ENCODE peak calls at places on chromosomes 5 and 9, in ten cellular contexts. H, F, B, E, J, Y, U, Q, O and R are unnamed samples.

GRCh38 chr9:91347370-91347769 is 14.3 kb downstream of the AUH start:
- DNase-seq in H (no peak), F (no peak), B (no peak), E (no peak), J (no peak), Y (no peak), U (no peak), Q (no peak), O (no peak), R (no peak)

GRCh38 chr9:68446836-68447235 is 90.4 kb downstream of the PGM5 start:
- DNase-seq in H (no peak), F (peak; percentile 39), B (peak; percentile 95), E (no peak), J (no peak), Y (no peak), U (no peak), Q (no peak), O (no peak), R (no peak)

GRCh38 chr5:117262607-117263131 is 688.0 kb upstream of the SEMA6A start:
- DNase-seq in H (no peak), F (no peak), B (no peak), E (no peak), J (no peak), Y (no peak), U (no peak), Q (no peak), O (no peak), R (no peak)

GRCh38 chr9:90698874-90699440 is 56.3 kb upstream of the DIRAS2 start:
- DNase-seq in H (no peak), F (no peak), B (no peak), E (no peak), J (no peak), Y (no peak), U (no peak), Q (no peak), O (no peak), R (no peak)

GRCh38 chr9:98339987-98340564 is 84.6 kb upstream of the TBC1D2 start:
- DNase-seq in H (no peak), F (no peak), B (no peak), E (no peak), J (no peak), Y (no peak), U (no peak), Q (no peak), O (no peak), R (no peak)

GRCh38 chr5:5330723-5331530 is 91.5 kb upstream of the ICE1 start:
- DNase-seq in H (no peak), F (no peak), B (no peak), E (no peak), J (no peak), Y (no peak), U (no peak), Q (no peak), O (no peak), R (no peak)

GRCh38 chr9:135339378-135339973 is 140.1 kb upstream of the PPP1R26 start:
- DNase-seq in H (no peak), F (no peak), B (peak; percentile 61), E (peak; percentile 63), J (no peak), Y (peak; percentile 33), U (peak; percentile 15), Q (no peak), O (no peak), R (no peak)

GRCh38 chr5:43305948-43306563 is 7.2 kb downstream of the HMGCS1 start:
- DNase-seq in H (peak; percentile 79), F (no peak), B (no peak), E (no peak), J (peak; percentile 30), Y (no peak), U (no peak), Q (peak; percentile 71), O (no peak), R (no peak)

GRCh38 chr9:112705773-112706427 is 12.0 kb downstream of the INIP start:
- DNase-seq in H (peak; percentile 78), F (no peak), B (no peak), E (no peak), J (no peak), Y (no peak), U (peak; percentile 36), Q (peak; percentile 27), O (peak; percentile 36), R (no peak)

GRCh38 chr9:129505270-129505881 is 115.5 kb downstream of the C9orf50 start:
- DNase-seq in H (no peak), F (no peak), B (no peak), E (peak; percentile 59), J (no peak), Y (no peak), U (no peak), Q (no peak), O (no peak), R (no peak)
- TF ChIP-seq POLR2AphosphoS5 in H (no peak), F (no peak), B (no peak), E (peak; percentile 11), J (no peak), Y (no peak), U (no peak), Q (no peak), O (no peak), R (peak; percentile 22)

DNA sequence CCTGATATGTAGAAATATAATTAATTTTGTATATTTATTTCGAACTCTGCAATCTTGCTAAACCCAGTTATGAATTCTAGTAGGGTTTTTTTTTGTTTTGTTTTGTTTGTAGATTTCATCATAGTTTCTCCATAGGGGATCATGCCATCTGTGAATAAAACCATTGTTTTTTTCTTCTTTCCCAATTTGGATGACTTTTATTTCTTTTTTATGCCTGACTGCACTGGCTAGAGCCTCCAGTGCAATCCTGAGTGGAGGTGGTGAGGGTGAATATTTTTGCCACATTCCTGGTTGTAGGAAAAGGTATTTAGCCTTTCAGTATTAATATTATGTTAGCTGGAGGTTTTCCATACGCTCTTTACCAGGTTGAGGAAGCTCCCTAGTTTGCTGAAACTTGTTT is 70.0 kb upstream of the GFPT2 start:
- DNase-seq in H (no peak), F (no peak), B (no peak), E (no peak), J (no peak), Y (no peak), U (no peak), Q (no peak), O (no peak), R (no peak)
- H3K4me1 ChIP-seq in H (no peaks in the 10 kb centered on the region), F (no peaks in the 10 kb centered on the region), B (no peaks in the 10 kb centered on the region), E (no peaks in the 10 kb centered on the region), J (no peaks in the 10 kb centered on the region), Y (no peaks in the 10 kb centered on the region), U (no peaks in the 10 kb centered on the region), Q (no peaks in the 10 kb centered on the region), O (no peaks in the 10 kb centered on the region), R (no peaks in the 10 kb centered on the region)

DNA sequence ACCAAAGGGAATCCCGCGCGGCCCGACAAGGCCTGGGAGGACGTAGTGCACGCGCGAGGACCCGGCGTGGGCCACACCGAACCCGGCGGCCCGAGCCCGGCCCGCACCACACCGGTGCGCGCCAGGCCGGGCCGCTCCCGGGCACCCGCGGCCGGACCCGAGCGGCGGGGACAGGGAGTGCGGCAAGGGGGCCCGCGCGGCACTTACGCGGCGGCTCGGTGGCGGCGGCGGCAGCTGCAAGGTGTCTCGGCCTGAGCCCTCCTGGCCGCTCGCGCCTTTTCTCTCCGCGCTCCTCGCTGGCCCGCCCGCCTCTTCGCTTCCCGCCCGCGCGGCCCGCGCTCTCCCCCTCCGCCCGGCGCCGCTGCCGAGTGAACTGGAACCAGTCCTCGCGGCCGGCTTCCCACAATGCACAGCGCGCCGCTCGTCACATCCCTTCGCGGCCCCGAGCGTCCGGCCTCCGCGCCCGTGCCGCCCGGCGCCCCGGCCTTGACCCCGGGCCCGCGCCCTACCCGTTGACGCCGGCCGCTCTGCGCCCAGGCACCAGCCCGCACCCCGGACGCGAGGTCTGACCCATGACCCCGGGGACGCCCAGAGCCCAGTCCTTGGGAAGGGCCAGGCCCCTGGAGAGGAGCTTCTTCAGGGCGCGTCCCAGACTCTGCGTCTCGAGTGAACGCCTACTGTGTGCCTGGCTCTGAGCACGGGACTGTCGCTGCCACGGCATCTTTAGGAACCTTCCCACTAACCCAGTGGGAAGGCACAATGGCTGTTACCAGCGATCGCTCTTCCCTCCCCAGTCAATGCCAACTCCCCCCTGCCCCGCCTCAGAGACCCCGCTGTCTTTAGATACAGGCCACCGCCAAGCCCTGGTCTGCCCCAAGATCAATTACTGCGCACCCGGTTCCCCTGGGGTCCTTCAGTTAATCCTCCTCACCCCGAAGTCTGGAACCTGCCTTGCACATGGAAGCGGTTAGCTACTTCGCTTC is at the start of gene MACROH2A1:
- DNase-seq in H (peak; percentile 89), F (peak; percentile 92), B (peak; percentile 94), E (peak; percentile 99), J (no peak), Y (peak; percentile 85), U (peak; percentile 93), Q (peak; percentile 83), O (peak; percentile 92), R (no peak)
- TF ChIP-seq CTCF in H (no peak), F (no peak), B (no peak), E (no peak), J (no peak), Y (no peak), U (peak; percentile 57), Q (no peak), O (no peak), R (no peak)

GRCh38 chr9:109593612-109594011 is 95.5 kb upstream of the PTPN3 start:
- DNase-seq in H (no peak), F (no peak), B (no peak), E (no peak), J (no peak), Y (no peak), U (no peak), Q (no peak), O (no peak), R (no peak)
- TF ChIP-seq POLR2AphosphoS5 in H (no peak), F (no peak), B (no peak), E (no peak), J (no peak), Y (no peak), U (no peak), Q (no peak), O (no peak), R (no peak)

DNA sequence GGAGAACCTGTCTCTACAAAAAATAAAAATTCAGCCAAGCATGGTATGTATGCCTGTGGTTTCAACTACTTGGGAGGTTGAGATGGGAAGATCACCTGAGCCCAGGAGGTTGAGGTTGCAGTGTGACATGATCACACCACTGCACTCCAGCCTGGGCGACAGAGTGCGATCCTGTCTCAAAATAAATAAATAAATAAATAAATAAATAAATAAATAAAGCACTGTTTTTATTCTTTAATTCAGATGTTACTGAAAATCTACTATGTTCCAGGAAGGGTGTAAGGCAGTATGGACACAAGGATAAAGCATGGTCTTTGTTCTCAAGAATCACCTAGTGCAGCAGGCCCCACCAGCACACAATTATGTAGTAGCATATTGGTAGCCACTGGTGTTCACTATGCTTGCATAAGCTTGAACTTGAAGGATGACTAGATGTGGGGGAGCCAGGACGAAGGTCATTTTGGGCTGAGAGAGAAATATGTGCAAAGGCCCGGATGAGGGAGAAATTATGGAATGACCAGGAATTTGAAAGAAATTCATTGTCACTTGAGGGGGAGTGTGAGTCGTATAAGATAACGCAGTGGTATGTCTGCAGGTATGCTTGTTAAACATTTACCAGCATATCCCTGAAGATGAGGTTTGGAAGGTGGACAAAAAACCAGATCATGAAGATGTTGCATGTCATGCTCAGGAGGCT is 70.2 kb upstream of the CD180 start:
- DNase-seq in H (no peak), F (no peak), B (no peak), E (no peak), J (no peak), Y (no peak), U (no peak), Q (no peak), O (no peak), R (no peak)
- H3K4me1 ChIP-seq in H (no peaks in the 10 kb centered on the region), F (peaks cover 42% of the 10 kb centered on the region), B (no peaks in the 10 kb centered on the region), E (no peaks in the 10 kb centered on the region), J (no peaks in the 10 kb centered on the region), Y (peaks cover 33% of the 10 kb centered on the region), U (peaks cover 24% of the 10 kb centered on the region), Q (peaks cover 25% of the 10 kb centered on the region), O (peaks cover 54% of the 10 kb centered on the region), R (peaks cover 49% of the 10 kb centered on the region)

GRCh38 chr9:36637491-36638270 is 65.0 kb downstream of the MELK start:
- DNase-seq in H (no peak), F (no peak), B (no peak), E (no peak), J (no peak), Y (no peak), U (no peak), Q (peak; percentile 35), O (no peak), R (no peak)
- TF ChIP-seq CTCF in H (peak; percentile 15), F (no peak), B (no peak), E (no peak), J (no peak), Y (no peak), U (no peak), Q (no peak), O (no peak), R (no peak)